ENCODE peak calls at places on chromosomes 12 and 14, in six cellular contexts. One of them, this sample, is unnamed.
A peak's percentile ranks its signal among the peaks of the same experiment; 100 is the strongest.

GRCh38 chr12:53217049-53217929 is 10.2 kb upstream of the ITGB7 start:
- DNase-seq in GM12878: no peak
- DNase-seq in HepG2: no peak
- DNase-seq in K562: no peak
- DNase-seq in HL-60: no peak
- DNase-seq in SK-N-SH: no peak
- DNase-seq in this sample: no peak

GRCh38 chr12:7989827-7990491 is 42.6 kb upstream of the FOXJ2 start:
- DNase-seq in HepG2: no peak
- DNase-seq in SK-N-SH: no peak
- DNase-seq in K562: peak; percentile 58
- DNase-seq in HL-60: peak; percentile 65
- DNase-seq in GM12878: no peak
- DNase-seq in this sample: no peak

GRCh38 chr12:49865109-49865781 is 22.3 kb upstream of the BCDIN3D start:
- DNase-seq in HL-60: no peak
- DNase-seq in K562: no peak
- DNase-seq in HepG2: no peak
- DNase-seq in SK-N-SH: no peak
- DNase-seq in GM12878: no peak
- DNase-seq in this sample: no peak

GRCh38 chr12:54033980-54034783 is 1.3 kb downstream of the HOXC5 start:
- DNase-seq in HL-60: no peak
- DNase-seq in SK-N-SH: peak; percentile 83
- DNase-seq in K562: no peak
- DNase-seq in HepG2: no peak
- DNase-seq in GM12878: no peak
- DNase-seq in this sample: no peak

GRCh38 chr12:51377099-51377984 is 13.9 kb downstream of the GALNT6 start:
- DNase-seq in GM12878: no peak
- DNase-seq in HepG2: no peak
- DNase-seq in K562: no peak
- DNase-seq in SK-N-SH: no peak
- DNase-seq in HL-60: no peak
- DNase-seq in this sample: no peak

GRCh38 chr12:41293011-41293410 is 104.9 kb downstream of the PDZRN4 start:
- DNase-seq in HepG2: no peak
- DNase-seq in K562: no peak
- DNase-seq in SK-N-SH: no peak
- DNase-seq in HL-60: no peak
- DNase-seq in GM12878: no peak
- DNase-seq in this sample: no peak

GRCh38 chr14:68124050-68124449 is 304.5 kb downstream of the RAD51B start:
- DNase-seq in HepG2: no peak
- DNase-seq in SK-N-SH: no peak
- DNase-seq in K562: no peak
- DNase-seq in HL-60: no peak
- DNase-seq in GM12878: no peak
- DNase-seq in this sample: no peak

GRCh38 chr12:131260970-131261369 is 307.3 kb downstream of the ADGRD1 start:
- DNase-seq in HL-60: no peak
- DNase-seq in K562: no peak
- DNase-seq in HepG2: no peak
- DNase-seq in SK-N-SH: peak; percentile 72
- DNase-seq in GM12878: no peak
- DNase-seq in this sample: no peak

GRCh38 chr14:68363401-68363800 is 429.5 kb downstream of the ZFP36L1 start:
- DNase-seq in GM12878: no peak
- DNase-seq in HepG2: no peak
- DNase-seq in SK-N-SH: no peak
- DNase-seq in K562: no peak
- DNase-seq in HL-60: no peak
- DNase-seq in this sample: no peak

GRCh38 chr12:47601071-47601470 is 104.8 kb downstream of the RPAP3 start:
- DNase-seq in SK-N-SH: no peak
- DNase-seq in HL-60: no peak
- DNase-seq in HepG2: no peak
- DNase-seq in GM12878: no peak
- DNase-seq in K562: no peak
- DNase-seq in this sample: no peak

GRCh38 chr14:35155962-35156361 is 33.6 kb downstream of the PRORP start:
- DNase-seq in GM12878: no peak
- DNase-seq in HepG2: no peak
- DNase-seq in SK-N-SH: peak; percentile 21
- DNase-seq in HL-60: no peak
- DNase-seq in K562: no peak
- DNase-seq in this sample: no peak

GRCh38 chr12:104360988-104361707 is 57.6 kb downstream of the EID3 start:
- DNase-seq in K562: no peak
- DNase-seq in GM12878: no peak
- DNase-seq in SK-N-SH: no peak
- DNase-seq in HepG2: no peak
- DNase-seq in HL-60: no peak
- DNase-seq in this sample: no peak

GRCh38 chr12:106663385-106663784 is 80.6 kb downstream of the RFX4 start:
- DNase-seq in GM12878: no peak
- DNase-seq in K562: no peak
- DNase-seq in HepG2: no peak
- DNase-seq in HL-60: no peak
- DNase-seq in SK-N-SH: no peak
- DNase-seq in this sample: no peak

GRCh38 chr14:44625098-44625497 is 118.0 kb upstream of the FSCB start:
- DNase-seq in SK-N-SH: no peak
- DNase-seq in HepG2: no peak
- DNase-seq in GM12878: no peak
- DNase-seq in HL-60: no peak
- DNase-seq in K562: no peak
- DNase-seq in this sample: no peak

GRCh38 chr12:91057771-91058170 is at the start of gene KERA:
- DNase-seq in GM12878: no peak
- DNase-seq in HepG2: no peak
- DNase-seq in SK-N-SH: no peak
- DNase-seq in K562: no peak
- DNase-seq in HL-60: no peak
- DNase-seq in this sample: no peak

GRCh38 chr14:40599726-40600125 is 1007.0 kb upstream of the LRFN5 start:
- DNase-seq in GM12878: no peak
- DNase-seq in SK-N-SH: no peak
- DNase-seq in K562: no peak
- DNase-seq in HepG2: no peak
- DNase-seq in HL-60: no peak
- DNase-seq in this sample: no peak

GRCh38 chr12:108438687-108439086 is 76.4 kb upstream of the FICD start:
- DNase-seq in HL-60: no peak
- DNase-seq in HepG2: no peak
- DNase-seq in GM12878: no peak
- DNase-seq in K562: no peak
- DNase-seq in SK-N-SH: no peak
- DNase-seq in this sample: no peak

GRCh38 chr12:52971701-52972329 is 22.9 kb downstream of the KRT18 start:
- DNase-seq in GM12878: no peak
- DNase-seq in HepG2: peak; percentile 49
- DNase-seq in SK-N-SH: no peak
- DNase-seq in HL-60: no peak
- DNase-seq in K562: no peak
- DNase-seq in this sample: no peak

GRCh38 chr12:55718650-55719275 is 1.4 kb upstream of the RDH5 start:
- DNase-seq in K562: no peak
- DNase-seq in HepG2: no peak
- DNase-seq in SK-N-SH: no peak
- DNase-seq in HL-60: no peak
- DNase-seq in GM12878: no peak
- DNase-seq in this sample: no peak

GRCh38 chr12:58310368-58310767 is 369.0 kb downstream of the ATP23 start:
- DNase-seq in SK-N-SH: no peak
- DNase-seq in K562: no peak
- DNase-seq in HepG2: no peak
- DNase-seq in GM12878: no peak
- DNase-seq in HL-60: no peak
- DNase-seq in this sample: no peak

GRCh38 chr14:76591270-76591669 is 170.0 kb upstream of the VASH1 start:
- DNase-seq in HepG2: no peak
- DNase-seq in K562: no peak
- DNase-seq in GM12878: no peak
- DNase-seq in HL-60: no peak
- DNase-seq in SK-N-SH: no peak
- DNase-seq in this sample: no peak

GRCh38 chr14:74945261-74945851 is 10.0 kb downstream of the PGF start:
- DNase-seq in K562: peak; percentile 83
- DNase-seq in GM12878: no peak
- DNase-seq in HL-60: no peak
- DNase-seq in SK-N-SH: peak; percentile 84
- DNase-seq in HepG2: no peak
- DNase-seq in this sample: peak; percentile 57

GRCh38 chr12:14948672-14949071 is 10.3 kb upstream of the ERP27 start:
- DNase-seq in K562: peak; percentile 16
- DNase-seq in HL-60: no peak
- DNase-seq in GM12878: peak; percentile 90
- DNase-seq in SK-N-SH: no peak
- DNase-seq in HepG2: no peak
- DNase-seq in this sample: no peak

GRCh38 chr12:124469193-124469888 is 98.1 kb downstream of the NCOR2 start:
- DNase-seq in GM12878: no peak
- DNase-seq in HL-60: no peak
- DNase-seq in SK-N-SH: no peak
- DNase-seq in HepG2: no peak
- DNase-seq in K562: peak; percentile 45
- DNase-seq in this sample: peak; percentile 46

GRCh38 chr14:98704441-98704840 is 567.6 kb downstream of the BCL11B start:
- DNase-seq in HepG2: no peak
- DNase-seq in SK-N-SH: no peak
- DNase-seq in HL-60: no peak
- DNase-seq in GM12878: no peak
- DNase-seq in K562: no peak
- DNase-seq in this sample: no peak

GRCh38 chr14:66746316-66747006 is 238.5 kb downstream of the GPHN start:
- DNase-seq in SK-N-SH: peak; percentile 31
- DNase-seq in GM12878: no peak
- DNase-seq in HepG2: peak; percentile 12
- DNase-seq in K562: peak; percentile 31
- DNase-seq in HL-60: no peak
- DNase-seq in this sample: no peak

GRCh38 chr12:122028601-122029560 is 7.2 kb downstream of the BCL7A start:
- DNase-seq in HepG2: no peak
- DNase-seq in K562: no peak
- DNase-seq in GM12878: peak; percentile 36
- DNase-seq in HL-60: no peak
- DNase-seq in SK-N-SH: no peak
- DNase-seq in this sample: no peak
- TF ChIP-seq GABPA in HepG2: no peak
- TF ChIP-seq GABPA in K562: no peak
- TF ChIP-seq GABPA in GM12878: no peak
- TF ChIP-seq GABPA in HL-60: no peak
- TF ChIP-seq GABPA in SK-N-SH: no peak
- TF ChIP-seq GABPA in this sample: no peak

GRCh38 chr14:53858344-53858682 is 98.3 kb downstream of the BMP4 start:
- DNase-seq in K562: no peak
- DNase-seq in HepG2: peak; percentile 37
- DNase-seq in GM12878: no peak
- DNase-seq in SK-N-SH: no peak
- DNase-seq in HL-60: no peak
- DNase-seq in this sample: no peak

GRCh38 chr14:53857625-53858343 is 98.8 kb downstream of the BMP4 start:
- DNase-seq in SK-N-SH: no peak
- DNase-seq in K562: no peak
- DNase-seq in HepG2: no peak
- DNase-seq in GM12878: no peak
- DNase-seq in HL-60: no peak
- DNase-seq in this sample: no peak

GRCh38 chr14:53865716-53866115 is 90.9 kb downstream of the BMP4 start:
- DNase-seq in K562: no peak
- DNase-seq in GM12878: no peak
- DNase-seq in HL-60: no peak
- DNase-seq in HepG2: no peak
- DNase-seq in SK-N-SH: no peak
- DNase-seq in this sample: no peak

GRCh38 chr14:53861781-53862180 is 94.8 kb downstream of the BMP4 start:
- DNase-seq in SK-N-SH: no peak
- DNase-seq in K562: no peak
- DNase-seq in HL-60: no peak
- DNase-seq in GM12878: no peak
- DNase-seq in HepG2: no peak
- DNase-seq in this sample: no peak
- TF ChIP-seq GABPA in SK-N-SH: no peak
- TF ChIP-seq GABPA in K562: no peak
- TF ChIP-seq GABPA in HL-60: no peak
- TF ChIP-seq GABPA in GM12878: no peak
- TF ChIP-seq GABPA in HepG2: no peak
- TF ChIP-seq GABPA in this sample: no peak

GRCh38 chr12:78004451-78005093 is 173.9 kb downstream of the NAV3 start:
- DNase-seq in HL-60: peak; percentile 81
- DNase-seq in HepG2: no peak
- DNase-seq in K562: no peak
- DNase-seq in GM12878: no peak
- DNase-seq in SK-N-SH: no peak
- DNase-seq in this sample: no peak

GRCh38 chr12:78005094-78005492 is 174.4 kb downstream of the NAV3 start:
- DNase-seq in GM12878: no peak
- DNase-seq in HepG2: no peak
- DNase-seq in K562: no peak
- DNase-seq in SK-N-SH: no peak
- DNase-seq in HL-60: no peak
- DNase-seq in this sample: no peak

GRCh38 chr12:77999074-77999715 is 168.5 kb downstream of the NAV3 start:
- DNase-seq in HepG2: no peak
- DNase-seq in HL-60: peak; percentile 51
- DNase-seq in SK-N-SH: no peak
- DNase-seq in GM12878: no peak
- DNase-seq in K562: no peak
- DNase-seq in this sample: no peak

GRCh38 chr12:78007173-78007572 is 176.5 kb downstream of the NAV3 start:
- DNase-seq in HepG2: no peak
- DNase-seq in SK-N-SH: no peak
- DNase-seq in HL-60: no peak
- DNase-seq in K562: no peak
- DNase-seq in GM12878: no peak
- DNase-seq in this sample: no peak

DNA sequence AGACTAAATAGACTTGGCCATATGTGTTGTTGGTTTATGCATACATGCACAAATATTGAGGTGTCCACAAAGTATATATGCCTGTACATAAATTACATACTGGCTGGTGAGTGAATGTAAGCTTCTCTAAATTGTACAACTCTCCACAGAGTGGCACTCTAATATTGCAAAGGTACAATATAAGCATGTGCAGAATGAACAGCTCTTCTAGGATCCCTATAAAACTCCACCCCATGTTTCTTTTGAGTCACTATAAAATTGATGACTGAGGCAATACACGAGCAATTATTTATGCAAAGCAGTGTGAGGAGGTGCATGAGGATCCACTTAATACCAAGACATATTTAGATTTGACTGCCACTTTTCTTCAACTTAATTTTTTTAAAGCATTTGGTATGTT is 172.2 kb downstream of the NAV3 start:
- DNase-seq in K562: no peak
- DNase-seq in HL-60: no peak
- DNase-seq in HepG2: no peak
- DNase-seq in SK-N-SH: peak; percentile 29
- DNase-seq in GM12878: no peak
- DNase-seq in this sample: no peak
- TF ChIP-seq GABPA in K562: no peak
- TF ChIP-seq GABPA in HL-60: no peak
- TF ChIP-seq GABPA in HepG2: no peak
- TF ChIP-seq GABPA in SK-N-SH: no peak
- TF ChIP-seq GABPA in GM12878: no peak
- TF ChIP-seq GABPA in this sample: no peak

GRCh38 chr12:64893961-64894360 is 69.5 kb downstream of the TBC1D30 start:
- DNase-seq in HepG2: no peak
- DNase-seq in HL-60: no peak
- DNase-seq in K562: no peak
- DNase-seq in SK-N-SH: no peak
- DNase-seq in GM12878: no peak
- DNase-seq in this sample: no peak
- TF ChIP-seq GABPA in HepG2: no peak
- TF ChIP-seq GABPA in HL-60: no peak
- TF ChIP-seq GABPA in K562: no peak
- TF ChIP-seq GABPA in SK-N-SH: no peak
- TF ChIP-seq GABPA in GM12878: no peak
- TF ChIP-seq GABPA in this sample: no peak

This sample was measured in H1.